ENCODE peak calls at places on chromosomes 5 and 9, in ten cellular contexts. One of them, this sample, is unnamed. For H3K4me1, the result is how much of the 10 kb centered on the place peaks cover.

GRCh38 chr5:141879941-141880738 is 1.9 kb upstream of the PCDH1 start:
- DNase-seq in CD4-positive, alpha-beta memory T cell: no peak
- DNase-seq in mammary epithelial cell: no peak
- DNase-seq in trophoblast cell: no peak
- DNase-seq in heart left ventricle: no peak
- DNase-seq in PC-3: no peak
- DNase-seq in cardiac muscle cell: no peak
- DNase-seq in transverse colon: no peak
- DNase-seq in kidney: peak
- DNase-seq in body of pancreas: no peak
- DNase-seq in this sample: peak

GRCh38 chr9:119368681-119369581 is at the start of gene BRINP1:
- DNase-seq in CD4-positive, alpha-beta memory T cell: no peak
- DNase-seq in mammary epithelial cell: peak
- DNase-seq in trophoblast cell: no peak
- DNase-seq in heart left ventricle: peak
- DNase-seq in PC-3: no peak
- DNase-seq in cardiac muscle cell: peak
- DNase-seq in transverse colon: no peak
- DNase-seq in kidney: peak
- DNase-seq in body of pancreas: peak
- DNase-seq in this sample: no peak

GRCh38 chr9:19127881-19128719 is 808 bp upstream of the PLIN2 start:
- DNase-seq in CD4-positive, alpha-beta memory T cell: no peak
- DNase-seq in mammary epithelial cell: no peak
- DNase-seq in trophoblast cell: peak
- DNase-seq in heart left ventricle: peak
- DNase-seq in PC-3: no peak
- DNase-seq in cardiac muscle cell: peak
- DNase-seq in transverse colon: peak
- DNase-seq in kidney: peak
- DNase-seq in body of pancreas: peak
- DNase-seq in this sample: peak

GRCh38 chr9:116899337-116900006 is 212.4 kb downstream of the TRIM32 start:
- DNase-seq in CD4-positive, alpha-beta memory T cell: no peak
- DNase-seq in mammary epithelial cell: peak
- DNase-seq in trophoblast cell: no peak
- DNase-seq in heart left ventricle: no peak
- DNase-seq in PC-3: peak
- DNase-seq in cardiac muscle cell: no peak
- DNase-seq in transverse colon: no peak
- DNase-seq in kidney: no peak
- DNase-seq in body of pancreas: no peak
- DNase-seq in this sample: no peak

GRCh38 chr9:87475463-87475862 is 22.2 kb upstream of the DAPK1 start:
- DNase-seq in CD4-positive, alpha-beta memory T cell: no peak
- DNase-seq in mammary epithelial cell: no peak
- DNase-seq in trophoblast cell: no peak
- DNase-seq in heart left ventricle: no peak
- DNase-seq in PC-3: no peak
- DNase-seq in cardiac muscle cell: no peak
- DNase-seq in transverse colon: no peak
- DNase-seq in kidney: no peak
- DNase-seq in body of pancreas: no peak
- DNase-seq in this sample: no peak

GRCh38 chr9:36893148-36893547 is 140.9 kb downstream of the PAX5 start:
- DNase-seq in CD4-positive, alpha-beta memory T cell: no peak
- DNase-seq in mammary epithelial cell: no peak
- DNase-seq in trophoblast cell: no peak
- DNase-seq in heart left ventricle: no peak
- DNase-seq in PC-3: no peak
- DNase-seq in cardiac muscle cell: no peak
- DNase-seq in transverse colon: no peak
- DNase-seq in kidney: no peak
- DNase-seq in body of pancreas: no peak
- DNase-seq in this sample: no peak

GRCh38 chr9:97779608-97780007 is 73.4 kb upstream of the FOXE1 start:
- DNase-seq in CD4-positive, alpha-beta memory T cell: no peak
- DNase-seq in mammary epithelial cell: no peak
- DNase-seq in trophoblast cell: no peak
- DNase-seq in heart left ventricle: no peak
- DNase-seq in PC-3: no peak
- DNase-seq in cardiac muscle cell: no peak
- DNase-seq in transverse colon: no peak
- DNase-seq in kidney: no peak
- DNase-seq in body of pancreas: no peak
- DNase-seq in this sample: no peak

GRCh38 chr9:98795970-98796363 is 388 bp downstream of the ANKS6 start:
- DNase-seq in CD4-positive, alpha-beta memory T cell: peak
- DNase-seq in mammary epithelial cell: no peak
- DNase-seq in trophoblast cell: no peak
- DNase-seq in heart left ventricle: no peak
- DNase-seq in PC-3: no peak
- DNase-seq in cardiac muscle cell: no peak
- DNase-seq in transverse colon: no peak
- DNase-seq in kidney: peak
- DNase-seq in body of pancreas: peak
- DNase-seq in this sample: no peak

GRCh38 chr9:677461-678097 is 163.9 kb upstream of the DMRT1 start:
- DNase-seq in CD4-positive, alpha-beta memory T cell: no peak
- DNase-seq in mammary epithelial cell: no peak
- DNase-seq in trophoblast cell: no peak
- DNase-seq in heart left ventricle: no peak
- DNase-seq in PC-3: no peak
- DNase-seq in cardiac muscle cell: no peak
- DNase-seq in transverse colon: no peak
- DNase-seq in kidney: no peak
- DNase-seq in body of pancreas: no peak
- DNase-seq in this sample: no peak

DNA sequence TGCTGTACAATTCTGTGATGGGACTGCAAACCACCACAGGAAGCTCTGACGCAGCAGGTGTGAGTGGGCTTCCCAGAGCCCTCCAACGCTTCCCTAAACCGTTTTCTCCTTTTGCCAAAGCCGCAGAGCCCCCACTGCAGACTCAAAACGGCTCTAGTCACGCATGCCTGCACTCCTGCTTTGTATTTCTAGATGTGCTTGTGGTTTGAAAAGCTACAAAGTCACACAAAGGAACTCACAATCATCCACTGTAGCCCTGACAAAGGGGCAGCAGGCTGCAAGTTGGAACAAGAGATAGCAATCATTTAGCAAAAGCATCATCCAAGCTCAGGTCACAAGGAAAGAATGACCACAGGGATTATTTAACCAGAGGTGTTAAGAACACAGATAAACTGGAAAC is 79.3 kb downstream of the PTPN3 start:
- DNase-seq in CD4-positive, alpha-beta memory T cell: no peak
- DNase-seq in mammary epithelial cell: no peak
- DNase-seq in trophoblast cell: no peak
- DNase-seq in heart left ventricle: no peak
- DNase-seq in PC-3: no peak
- DNase-seq in cardiac muscle cell: no peak
- DNase-seq in transverse colon: no peak
- DNase-seq in kidney: no peak
- DNase-seq in body of pancreas: no peak
- DNase-seq in this sample: no peak
- H3K4me1 ChIP-seq in CD4-positive, alpha-beta memory T cell: under half
- H3K4me1 ChIP-seq in mammary epithelial cell: under half
- H3K4me1 ChIP-seq in trophoblast cell: under half
- H3K4me1 ChIP-seq in heart left ventricle: under half
- H3K4me1 ChIP-seq in PC-3: under half
- H3K4me1 ChIP-seq in cardiac muscle cell: under half
- H3K4me1 ChIP-seq in transverse colon: under half
- H3K4me1 ChIP-seq in kidney: under half
- H3K4me1 ChIP-seq in body of pancreas: under half
- H3K4me1 ChIP-seq in this sample: under half

GRCh38 chr5:34048143-34048542 is 5.1 kb upstream of the C1QTNF3 start:
- DNase-seq in CD4-positive, alpha-beta memory T cell: no peak
- DNase-seq in mammary epithelial cell: no peak
- DNase-seq in trophoblast cell: no peak
- DNase-seq in heart left ventricle: no peak
- DNase-seq in PC-3: no peak
- DNase-seq in cardiac muscle cell: no peak
- DNase-seq in transverse colon: no peak
- DNase-seq in kidney: no peak
- DNase-seq in body of pancreas: no peak
- DNase-seq in this sample: no peak

GRCh38 chr5:34047147-34047546 is 4.1 kb upstream of the C1QTNF3 start:
- DNase-seq in CD4-positive, alpha-beta memory T cell: no peak
- DNase-seq in mammary epithelial cell: no peak
- DNase-seq in trophoblast cell: no peak
- DNase-seq in heart left ventricle: no peak
- DNase-seq in PC-3: peak
- DNase-seq in cardiac muscle cell: no peak
- DNase-seq in transverse colon: no peak
- DNase-seq in kidney: no peak
- DNase-seq in body of pancreas: no peak
- DNase-seq in this sample: no peak

GRCh38 chr5:34044950-34045525 is 2.0 kb upstream of the C1QTNF3 start:
- DNase-seq in CD4-positive, alpha-beta memory T cell: peak
- DNase-seq in mammary epithelial cell: no peak
- DNase-seq in trophoblast cell: no peak
- DNase-seq in heart left ventricle: no peak
- DNase-seq in PC-3: no peak
- DNase-seq in cardiac muscle cell: no peak
- DNase-seq in transverse colon: no peak
- DNase-seq in kidney: no peak
- DNase-seq in body of pancreas: no peak
- DNase-seq in this sample: no peak

GRCh38 chr5:34043099-34043876 is at the start of gene C1QTNF3:
- DNase-seq in CD4-positive, alpha-beta memory T cell: no peak
- DNase-seq in mammary epithelial cell: no peak
- DNase-seq in trophoblast cell: no peak
- DNase-seq in heart left ventricle: no peak
- DNase-seq in PC-3: no peak
- DNase-seq in cardiac muscle cell: peak
- DNase-seq in transverse colon: no peak
- DNase-seq in kidney: no peak
- DNase-seq in body of pancreas: peak
- DNase-seq in this sample: peak

GRCh38 chr5:34045996-34046395 is 3.0 kb upstream of the C1QTNF3 start:
- DNase-seq in CD4-positive, alpha-beta memory T cell: no peak
- DNase-seq in mammary epithelial cell: peak
- DNase-seq in trophoblast cell: no peak
- DNase-seq in heart left ventricle: no peak
- DNase-seq in PC-3: peak
- DNase-seq in cardiac muscle cell: no peak
- DNase-seq in transverse colon: no peak
- DNase-seq in kidney: no peak
- DNase-seq in body of pancreas: no peak
- DNase-seq in this sample: no peak
- H3K4me1 ChIP-seq in CD4-positive, alpha-beta memory T cell: under half
- H3K4me1 ChIP-seq in mammary epithelial cell: under half
- H3K4me1 ChIP-seq in trophoblast cell: under half
- H3K4me1 ChIP-seq in heart left ventricle: under half
- H3K4me1 ChIP-seq in PC-3: under half
- H3K4me1 ChIP-seq in cardiac muscle cell: under half
- H3K4me1 ChIP-seq in transverse colon: under half
- H3K4me1 ChIP-seq in kidney: under half
- H3K4me1 ChIP-seq in body of pancreas: under half
- H3K4me1 ChIP-seq in this sample: under half

DNA sequence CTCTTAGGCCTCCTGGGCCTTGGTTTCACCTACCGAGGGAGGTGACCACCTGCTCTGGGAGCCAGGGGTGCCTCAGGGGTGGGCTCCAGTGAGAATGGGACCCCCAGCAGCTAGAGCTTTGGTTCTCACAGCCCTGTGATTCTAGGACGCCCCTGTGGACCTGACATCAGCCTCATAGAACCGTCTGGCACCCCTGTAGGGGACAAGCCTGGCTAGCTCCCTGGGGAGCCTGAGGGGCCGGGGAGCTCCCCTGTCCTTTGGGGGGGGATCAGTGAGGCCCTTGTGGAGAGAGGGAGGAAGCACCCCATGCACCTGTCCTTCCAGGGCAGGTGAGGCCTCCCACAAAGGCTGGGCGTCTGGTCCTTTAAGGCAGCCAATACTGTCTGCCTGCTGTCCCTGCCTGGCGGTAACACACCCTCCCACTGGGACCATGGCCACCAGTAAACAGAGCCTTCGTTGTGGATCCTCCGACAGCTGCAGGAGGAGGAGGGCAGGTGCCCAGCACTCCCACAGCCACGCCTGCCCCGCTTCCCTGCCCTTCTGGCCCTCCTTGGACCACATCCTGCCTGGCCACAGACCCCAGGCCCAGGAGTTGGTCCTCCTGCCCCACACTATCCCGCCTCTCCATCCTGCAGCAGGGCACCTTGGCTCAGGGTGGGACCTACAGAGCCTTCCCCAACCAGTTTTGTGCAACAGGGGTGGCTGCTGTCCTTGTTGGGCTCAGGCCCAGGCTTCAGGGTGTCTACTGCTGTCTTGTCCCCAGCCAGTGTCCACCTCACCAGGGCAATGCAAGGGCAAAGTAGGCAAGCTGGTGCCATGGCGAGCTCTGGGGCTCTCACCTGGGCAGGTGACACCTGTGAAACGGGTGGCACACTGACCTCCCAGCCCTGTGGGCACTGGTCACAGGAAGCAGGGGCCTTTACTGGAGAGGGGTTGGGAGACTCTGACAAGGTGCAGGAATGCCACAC is 3.0 kb upstream of the TUBB4B start:
- DNase-seq in CD4-positive, alpha-beta memory T cell: no peak
- DNase-seq in mammary epithelial cell: no peak
- DNase-seq in trophoblast cell: no peak
- DNase-seq in heart left ventricle: no peak
- DNase-seq in PC-3: peak
- DNase-seq in cardiac muscle cell: no peak
- DNase-seq in transverse colon: peak
- DNase-seq in kidney: no peak
- DNase-seq in body of pancreas: peak
- DNase-seq in this sample: no peak
- H3K4me1 ChIP-seq in CD4-positive, alpha-beta memory T cell: under half
- H3K4me1 ChIP-seq in mammary epithelial cell: under half
- H3K4me1 ChIP-seq in trophoblast cell: under half
- H3K4me1 ChIP-seq in heart left ventricle: under half
- H3K4me1 ChIP-seq in PC-3: under half
- H3K4me1 ChIP-seq in cardiac muscle cell: under half
- H3K4me1 ChIP-seq in transverse colon: under half
- H3K4me1 ChIP-seq in kidney: under half
- H3K4me1 ChIP-seq in body of pancreas: under half
- H3K4me1 ChIP-seq in this sample: under half

DNA sequence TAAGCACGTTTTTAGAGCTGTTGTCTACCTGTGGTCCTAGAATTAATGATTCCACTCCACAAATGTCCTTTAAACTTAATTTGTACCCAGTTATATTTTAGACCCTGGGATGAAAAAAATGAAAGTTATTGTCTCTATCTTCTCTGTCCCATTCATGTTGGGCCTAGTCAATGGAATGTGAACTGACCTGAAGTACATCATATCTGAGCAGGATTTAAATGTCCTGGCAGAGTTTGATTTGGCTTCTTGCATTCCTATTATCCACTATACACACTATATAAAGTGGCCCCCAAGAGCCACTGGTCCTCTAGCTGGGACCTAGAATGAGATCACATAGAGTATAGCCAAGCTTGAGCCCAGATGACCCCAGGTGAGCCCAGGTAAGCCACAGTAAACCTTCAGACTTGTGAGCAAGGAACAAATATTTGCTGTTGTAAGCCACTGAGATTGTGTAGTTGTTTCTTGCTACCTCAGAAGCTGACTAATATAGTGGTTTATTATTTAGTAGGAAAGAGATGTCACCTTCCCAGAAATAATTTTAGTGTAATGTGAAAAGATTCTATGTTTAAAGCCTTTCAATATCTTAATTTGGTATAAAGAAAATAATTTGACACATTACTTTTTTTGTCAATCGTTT is 37.1 kb upstream of the C6 start:
- DNase-seq in CD4-positive, alpha-beta memory T cell: no peak
- DNase-seq in mammary epithelial cell: no peak
- DNase-seq in trophoblast cell: peak
- DNase-seq in heart left ventricle: no peak
- DNase-seq in PC-3: no peak
- DNase-seq in cardiac muscle cell: no peak
- DNase-seq in transverse colon: no peak
- DNase-seq in kidney: no peak
- DNase-seq in body of pancreas: no peak
- DNase-seq in this sample: no peak
- H3K4me1 ChIP-seq in CD4-positive, alpha-beta memory T cell: under half
- H3K4me1 ChIP-seq in mammary epithelial cell: under half
- H3K4me1 ChIP-seq in trophoblast cell: under half
- H3K4me1 ChIP-seq in heart left ventricle: under half
- H3K4me1 ChIP-seq in PC-3: under half
- H3K4me1 ChIP-seq in cardiac muscle cell: under half
- H3K4me1 ChIP-seq in transverse colon: under half
- H3K4me1 ChIP-seq in kidney: under half
- H3K4me1 ChIP-seq in body of pancreas: under half
- H3K4me1 ChIP-seq in this sample: under half